ENCODE peak calls at places on chromosomes 2 and 18, in four cellular contexts. G is activated T-helper 2 cell treated with anti-CD3 and anti-CD28 coated beads, Interferon-gamma antibody, Interleukin-2, Interleukin-4, amounts not matched to agents 10 μg/mL and 5 μg/mL and 100 μg/mL, durations not matched to agents 14 hours and 24 hours and 36 hours; D is putamen; T is A172. O is an unnamed sample.

GRCh38 chr2:128414946-128415767 is 96.5 kb upstream of the HS6ST1 start:
- DNase-seq in G (no peak), D (no peak), T (no peak), O (no peak)

GRCh38 chr2:136131484-136131960 is 13.6 kb upstream of the CXCR4 start:
- DNase-seq in G (peak; percentile 46), D (no peak), T (no peak), O (no peak)

GRCh38 chr18:67514901-67515540 is 1.5 kb downstream of the DSEL start:
- DNase-seq in G (no peak), D (no peak), T (no peak), O (no peak)

GRCh38 chr2:101442667-101443061 is 32.2 kb downstream of the RFX8 start:
- DNase-seq in G (no peak), D (no peak), T (no peak), O (no peak)

GRCh38 chr2:205198130-205198505 is 484.2 kb upstream of the NRP2 start:
- DNase-seq in G (no peak), D (no peak), T (peak; percentile 46), O (peak; percentile 74)

GRCh38 chr2:111652038-111652437 is 232.0 kb downstream of the ANAPC1 start:
- DNase-seq in G (no peak), D (no peak), T (no peak), O (no peak)

GRCh38 chr2:68089961-68090360 is 27.2 kb upstream of the C1D start:
- DNase-seq in G (no peak), D (no peak), T (no peak), O (no peak)

GRCh38 chr2:110865188-110865587 is 132.8 kb downstream of the ACOXL start:
- DNase-seq in G (peak; percentile 22), D (no peak), T (no peak), O (no peak)

GRCh38 chr18:41600693-41601391 is 354.2 kb upstream of the PIK3C3 start:
- DNase-seq in G (no peak), D (no peak), T (no peak), O (no peak)

GRCh38 chr2:176124358-176125214 is 2.1 kb downstream of the HOXD9 start:
- DNase-seq in G (no peak), D (no peak), T (no peak), O (no peak)

GRCh38 chr2:177264209-177264538 is 353 bp downstream of the NFE2L2 start:
- DNase-seq in G (no peak), D (peak; percentile 49), T (no peak), O (no peak)

GRCh38 chr2:113978524-113979171 is 88.8 kb downstream of the ACTR3 start:
- DNase-seq in G (no peak), D (no peak), T (no peak), O (no peak)

GRCh38 chr2:238894950-238895298 is 47.0 kb downstream of the TWIST2 start:
- DNase-seq in G (no peak), D (no peak), T (no peak), O (no peak)

GRCh38 chr2:235467586-235467985 is 26.3 kb upstream of the AGAP1 start:
- DNase-seq in G (no peak), D (no peak), T (no peak), O (peak; percentile 72)

GRCh38 chr2:231604101-231604684 is 11.5 kb downstream of the TEX44 start:
- DNase-seq in G (no peak), D (peak; percentile 95), T (peak; percentile 46), O (no peak)

GRCh38 chr2:45922577-45922988 is 271.1 kb downstream of the PRKCE start:
- DNase-seq in G (no peak), D (no peak), T (no peak), O (peak; percentile 57)

GRCh38 chr2:39119732-39120520 is 925 bp downstream of the SOS1 start:
- DNase-seq in G (peak; percentile 56), D (peak; percentile 60), T (peak; percentile 37), O (peak; percentile 54)

GRCh38 chr2:88692187-88692586 is 714 bp downstream of the RPIA start:
- DNase-seq in G (peak; percentile 28), D (no peak), T (no peak), O (peak; percentile 19)

GRCh38 chr2:150619607-150620330 is 132.3 kb upstream of the RND3 start:
- DNase-seq in G (no peak), D (no peak), T (peak; percentile 80), O (peak; percentile 92)